ENCODE peak calls at places on chromosomes 6 and 20, in ten cellular contexts. D is lower lobe of right lung; H is esophagus squamous epithelium; M is upper lobe of right lung; V is GM23248; O is heart right ventricle; I is tibial artery; K is CD8-positive, alpha-beta T cell; G is SJSA1; W is caudate nucleus. A is an unnamed sample.

GRCh38 chr20:25025986-25026605 is 31.8 kb downstream of the ACSS1 start:
- DNase-seq in D (no peak), H (no peak), M (peak), V (no peak), O (no peak), I (peak), K (no peak), G (no peak), W (no peak), A (no peak)

GRCh38 chr6:160386869-160387518 is 38.8 kb downstream of the SLC22A3 start:
- DNase-seq in D (peak), H (no peak), M (no peak), V (peak), O (no peak), I (no peak), K (no peak), G (no peak), W (no peak), A (peak)

GRCh38 chr6:162032620-162033019 is 694.9 kb downstream of the PRKN start:
- DNase-seq in D (no peak), H (no peak), M (no peak), V (peak), O (no peak), I (no peak), K (no peak), G (no peak), W (no peak), A (no peak)

GRCh38 chr6:119881416-119881815 is 531.9 kb upstream of the MAN1A1 start:
- DNase-seq in D (no peak), H (no peak), M (no peak), V (peak), O (no peak), I (no peak), K (no peak), G (no peak), W (no peak), A (no peak)

GRCh38 chr20:35059612-35060011 is 33.0 kb downstream of the TRPC4AP start:
- DNase-seq in D (no peak), H (no peak), M (no peak), V (no peak), O (no peak), I (no peak), K (no peak), G (no peak), W (no peak), A (no peak)

GRCh38 chr6:154408906-154409500 is 52.4 kb upstream of the IPCEF1 start:
- DNase-seq in D (no peak), H (no peak), M (no peak), V (peak), O (no peak), I (no peak), K (no peak), G (no peak), W (no peak), A (no peak)

GRCh38 chr20:52454660-52455059 is 263.1 kb upstream of the ZFP64 start:
- DNase-seq in D (no peak), H (no peak), M (no peak), V (peak), O (no peak), I (no peak), K (no peak), G (peak), W (no peak), A (no peak)

GRCh38 chr6:34190504-34191122 is 44.7 kb upstream of the GRM4 start:
- DNase-seq in D (no peak), H (no peak), M (peak), V (no peak), O (no peak), I (no peak), K (no peak), G (no peak), W (no peak), A (no peak)

GRCh38 chr6:146913842-146914562 is 290.2 kb upstream of the STXBP5 start:
- DNase-seq in D (peak), H (no peak), M (peak), V (peak), O (peak), I (peak), K (no peak), G (peak), W (peak), A (peak)

GRCh38 chr6:127464881-127465459 is 5.8 kb upstream of the KIAA0408 start:
- DNase-seq in D (peak), H (no peak), M (peak), V (peak), O (peak), I (peak), K (peak), G (peak), W (peak), A (no peak)

GRCh38 chr20:43667341-43668132 is 623 bp downstream of the MYBL2 start:
- DNase-seq in D (no peak), H (no peak), M (no peak), V (peak), O (no peak), I (no peak), K (no peak), G (peak), W (no peak), A (no peak)

GRCh38 chr6:42818878-42819277 is 37.0 kb downstream of the BICRAL start:
- DNase-seq in D (no peak), H (no peak), M (no peak), V (no peak), O (no peak), I (no peak), K (no peak), G (no peak), W (no peak), A (no peak)

GRCh38 chr6:18503588-18504231 is 116.6 kb downstream of the RNF144B start:
- DNase-seq in D (no peak), H (no peak), M (no peak), V (peak), O (no peak), I (peak), K (no peak), G (peak), W (peak), A (no peak)

GRCh38 chr6:108408861-108409260 is 114.0 kb downstream of the AFG1L start:
- DNase-seq in D (no peak), H (no peak), M (no peak), V (no peak), O (no peak), I (no peak), K (no peak), G (no peak), W (no peak), A (no peak)

GRCh38 chr20:7359739-7360138 is 580.5 kb downstream of the HAO1 start:
- DNase-seq in D (no peak), H (no peak), M (no peak), V (no peak), O (no peak), I (no peak), K (no peak), G (no peak), W (no peak), A (no peak)

GRCh38 chr6:95095855-95096254 is 481.5 kb upstream of the MANEA start:
- DNase-seq in D (no peak), H (no peak), M (no peak), V (no peak), O (no peak), I (no peak), K (no peak), G (no peak), W (no peak), A (no peak)

GRCh38 chr6:36873115-36873514 is 1.5 kb downstream of the PPIL1 start:
- DNase-seq in D (no peak), H (no peak), M (no peak), V (no peak), O (no peak), I (no peak), K (no peak), G (no peak), W (no peak), A (no peak)

GRCh38 chr20:62886709-62887058 is 25.1 kb upstream of the TCFL5 start:
- DNase-seq in D (no peak), H (no peak), M (no peak), V (no peak), O (no peak), I (no peak), K (no peak), G (no peak), W (no peak), A (no peak)

GRCh38 chr6:90860822-90861601 is 274.1 kb upstream of the MAP3K7 start:
- DNase-seq in D (no peak), H (no peak), M (no peak), V (peak), O (no peak), I (no peak), K (no peak), G (no peak), W (peak), A (no peak)

GRCh38 chr20:57106030-57106682 is 160.3 kb downstream of the BMP7 start:
- DNase-seq in D (no peak), H (no peak), M (no peak), V (no peak), O (no peak), I (no peak), K (no peak), G (no peak), W (no peak), A (no peak)

GRCh38 chr6:33989016-33989854 is 156.7 kb downstream of the GRM4 start:
- DNase-seq in D (no peak), H (no peak), M (peak), V (no peak), O (no peak), I (no peak), K (no peak), G (no peak), W (no peak), A (no peak)

GRCh38 chr20:33164763-33165095 is 3.2 kb upstream of the BPIFA2 start:
- DNase-seq in D (no peak), H (no peak), M (no peak), V (no peak), O (no peak), I (no peak), K (no peak), G (no peak), W (no peak), A (no peak)

GRCh38 chr20:50848846-50849673 is 54.2 kb downstream of the BCAS4 start:
- DNase-seq in D (no peak), H (no peak), M (no peak), V (no peak), O (no peak), I (no peak), K (no peak), G (no peak), W (peak), A (no peak)

GRCh38 chr6:16688984-16689636 is 72.2 kb downstream of the ATXN1 start:
- DNase-seq in D (no peak), H (no peak), M (no peak), V (peak), O (no peak), I (no peak), K (no peak), G (peak), W (peak), A (no peak)

GRCh38 chr6:17673543-17674254 is 33.0 kb downstream of the NUP153 start:
- DNase-seq in D (no peak), H (no peak), M (no peak), V (no peak), O (no peak), I (no peak), K (no peak), G (no peak), W (no peak), A (no peak)

GRCh38 chr6:37566209-37566859 is 66.6 kb upstream of the CCDC167 start:
- DNase-seq in D (peak), H (no peak), M (peak), V (peak), O (peak), I (no peak), K (peak), G (peak), W (peak), A (no peak)

GRCh38 chr20:22460231-22460630 is 124.1 kb downstream of the FOXA2 start:
- DNase-seq in D (no peak), H (no peak), M (no peak), V (no peak), O (no peak), I (no peak), K (no peak), G (no peak), W (no peak), A (no peak)

GRCh38 chr6:137646506-137646905 is 152.3 kb upstream of the OLIG3 start:
- DNase-seq in D (no peak), H (no peak), M (no peak), V (peak), O (no peak), I (no peak), K (no peak), G (no peak), W (no peak), A (no peak)

GRCh38 chr6:147950623-147950987 is 392.0 kb upstream of the SASH1 start:
- DNase-seq in D (no peak), H (no peak), M (no peak), V (no peak), O (no peak), I (peak), K (no peak), G (no peak), W (no peak), A (no peak)

GRCh38 chr20:38187512-38187911 is 22.4 kb upstream of the TGM2 start:
- DNase-seq in D (peak), H (no peak), M (peak), V (peak), O (no peak), I (peak), K (no peak), G (no peak), W (peak), A (no peak)

GRCh38 chr20:1877604-1878195 is 17.5 kb upstream of the SIRPA start:
- DNase-seq in D (no peak), H (no peak), M (no peak), V (no peak), O (no peak), I (no peak), K (no peak), G (peak), W (peak), A (no peak)

GRCh38 chr20:50152394-50153152 is 950 bp downstream of the PEDS1 start:
- DNase-seq in D (no peak), H (no peak), M (no peak), V (peak), O (no peak), I (no peak), K (no peak), G (no peak), W (peak), A (no peak)

GRCh38 chr20:50330504-50331313 is 140.1 kb downstream of the CEBPB start:
- DNase-seq in D (peak), H (no peak), M (no peak), V (no peak), O (no peak), I (no peak), K (no peak), G (no peak), W (no peak), A (no peak)

GRCh38 chr20:6468751-6469150 is 298.7 kb upstream of the BMP2 start:
- DNase-seq in D (no peak), H (no peak), M (no peak), V (no peak), O (no peak), I (no peak), K (no peak), G (no peak), W (no peak), A (no peak)

GRCh38 chr6:82072771-82073170 is 174.8 kb downstream of the IBTK start:
- DNase-seq in D (no peak), H (no peak), M (no peak), V (peak), O (no peak), I (no peak), K (no peak), G (no peak), W (no peak), A (no peak)

GRCh38 chr20:39259010-39259803 is 297.1 kb downstream of the DHX35 start:
- DNase-seq in D (no peak), H (no peak), M (no peak), V (no peak), O (no peak), I (no peak), K (peak), G (no peak), W (no peak), A (no peak)

GRCh38 chr6:110337481-110337880 is 20.7 kb downstream of the METTL24 start:
- DNase-seq in D (no peak), H (no peak), M (no peak), V (peak), O (no peak), I (no peak), K (no peak), G (no peak), W (no peak), A (no peak)

GRCh38 chr6:32837651-32838113 is 857 bp downstream of the TAP2 start:
- DNase-seq in D (no peak), H (no peak), M (no peak), V (peak), O (no peak), I (no peak), K (no peak), G (no peak), W (no peak), A (peak)

DNA sequence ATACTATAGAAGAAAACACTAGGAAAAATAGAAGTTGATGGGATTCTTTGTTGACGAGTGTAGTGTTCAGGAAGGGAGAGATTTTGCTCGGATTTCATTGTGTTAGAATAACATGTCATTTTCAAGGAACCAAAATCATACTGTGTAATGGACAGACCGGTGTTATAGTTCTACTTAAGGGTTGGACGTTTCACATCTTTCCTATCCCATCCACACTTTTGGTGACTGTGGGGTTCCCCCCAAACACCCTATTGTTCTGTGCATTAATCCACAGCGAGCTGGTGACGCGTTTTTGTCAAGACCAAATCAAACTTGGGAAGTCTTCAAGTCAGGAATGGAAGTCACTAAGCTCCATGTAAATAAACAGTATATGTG is 43.3 kb downstream of the TRIM27 start:
- DNase-seq in D (no peak), H (no peak), M (no peak), V (no peak), O (no peak), I (no peak), K (no peak), G (no peak), W (no peak), A (no peak)
- H3K27ac ChIP-seq in D (no peak), H (no peak), M (no peak), V (no peak), O (no peak), I (peak), K (no peak), G (no peak), W (peak), A (no peak)

GRCh38 chr6:88866856-88867255 is 96.6 kb downstream of the RNGTT start:
- DNase-seq in D (no peak), H (no peak), M (no peak), V (peak), O (no peak), I (no peak), K (no peak), G (no peak), W (no peak), A (no peak)

GRCh38 chr6:88868559-88868860 is 94.9 kb downstream of the RNGTT start:
- DNase-seq in D (no peak), H (no peak), M (no peak), V (no peak), O (no peak), I (no peak), K (no peak), G (no peak), W (no peak), A (no peak)

GRCh38 chr6:88867841-88868558 is 95.4 kb downstream of the RNGTT start:
- DNase-seq in D (no peak), H (no peak), M (no peak), V (peak), O (no peak), I (no peak), K (no peak), G (peak), W (peak), A (peak)

GRCh38 chr6:88864347-88865057 is 98.9 kb downstream of the RNGTT start:
- DNase-seq in D (no peak), H (no peak), M (no peak), V (no peak), O (no peak), I (no peak), K (no peak), G (no peak), W (no peak), A (no peak)

DNA sequence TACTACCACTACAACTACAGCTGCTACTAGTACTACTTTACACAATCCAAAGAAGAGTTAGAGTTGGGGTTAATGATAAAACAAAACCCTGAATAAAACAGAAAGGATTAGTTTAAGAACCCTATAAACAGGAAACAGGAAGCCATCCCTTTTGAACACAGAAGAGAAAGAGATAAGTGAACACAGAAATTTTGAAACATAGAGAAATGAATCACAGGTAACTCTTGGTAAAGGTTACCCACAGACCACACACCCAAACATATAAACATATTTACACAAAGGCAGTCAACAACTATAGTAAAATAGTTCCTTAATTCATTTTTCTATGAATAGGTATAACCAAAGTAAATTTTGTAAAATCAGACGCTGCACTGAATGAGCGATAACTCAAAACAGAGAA is 98.1 kb downstream of the RNGTT start:
- DNase-seq in D (no peak), H (no peak), M (no peak), V (no peak), O (no peak), I (no peak), K (no peak), G (no peak), W (no peak), A (no peak)
- H3K27ac ChIP-seq in D (no peak), H (no peak), M (no peak), V (no peak), O (no peak), I (no peak), K (no peak), G (no peak), W (no peak), A (no peak)

GRCh38 chr6:53280207-53280606 is 68.5 kb downstream of the ELOVL5 start:
- DNase-seq in D (no peak), H (no peak), M (no peak), V (no peak), O (no peak), I (no peak), K (no peak), G (no peak), W (no peak), A (no peak)
- H3K27ac ChIP-seq in D (no peak), H (no peak), M (no peak), V (no peak), O (no peak), I (no peak), K (no peak), G (no peak), W (no peak), A (no peak)

GRCh38 chr20:41045680-41046079 is 17.1 kb downstream of the TOP1 start:
- DNase-seq in D (no peak), H (no peak), M (no peak), V (no peak), O (no peak), I (no peak), K (no peak), G (no peak), W (no peak), A (no peak)

GRCh38 chr20:41048475-41049242 is 20.0 kb downstream of the TOP1 start:
- DNase-seq in D (no peak), H (no peak), M (no peak), V (no peak), O (no peak), I (no peak), K (no peak), G (no peak), W (no peak), A (no peak)

GRCh38 chr20:41047975-41048305 is 19.3 kb downstream of the TOP1 start:
- DNase-seq in D (no peak), H (no peak), M (no peak), V (peak), O (no peak), I (no peak), K (no peak), G (peak), W (no peak), A (no peak)

GRCh38 chr20:41046716-41047115 is 18.1 kb downstream of the TOP1 start:
- DNase-seq in D (no peak), H (no peak), M (no peak), V (peak), O (no peak), I (no peak), K (no peak), G (no peak), W (no peak), A (no peak)

DNA sequence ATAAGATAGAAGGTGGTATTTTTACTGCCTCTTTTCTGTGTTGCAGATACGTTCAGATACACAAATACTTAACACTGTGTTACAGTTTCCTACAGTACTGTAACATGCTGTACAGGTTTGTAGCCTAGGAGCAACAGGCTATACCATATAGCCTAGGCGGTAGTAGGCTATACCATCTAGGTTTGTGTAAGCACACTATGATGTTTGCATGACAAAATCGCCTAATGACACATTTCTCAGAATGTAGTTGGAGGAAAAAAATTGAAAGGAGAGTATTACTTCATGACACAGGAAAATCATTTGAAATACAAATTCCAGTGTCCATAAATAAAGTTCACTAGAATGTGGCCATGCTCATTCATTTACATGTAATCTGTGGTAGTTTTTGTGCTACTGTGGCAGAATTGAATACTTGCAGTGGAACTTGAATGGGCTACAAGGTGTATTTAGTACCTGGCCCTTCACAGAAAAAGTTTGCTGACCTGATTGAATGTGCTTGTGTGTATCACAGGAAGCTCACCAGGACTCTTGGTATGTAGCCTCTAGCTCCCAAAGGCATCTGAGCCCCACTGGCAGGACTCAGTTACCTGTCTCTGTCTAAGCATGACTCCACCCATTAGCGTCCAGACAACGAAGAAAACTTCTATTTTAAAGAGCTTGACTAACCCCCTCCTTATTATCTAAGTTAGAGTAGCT is 18.8 kb downstream of the TOP1 start:
- DNase-seq in D (no peak), H (no peak), M (no peak), V (peak), O (no peak), I (no peak), K (no peak), G (no peak), W (no peak), A (no peak)
- H3K27ac ChIP-seq in D (peak), H (peak), M (peak), V (no peak), O (peak), I (peak), K (no peak), G (no peak), W (no peak), A (peak)

A was measured in epithelial cell of prostate.